ENCODE peak calls at places on chromosomes 13 and 19, in six cellular contexts. I, F, Q, E, G and N are unnamed samples.

GRCh38 chr19:49862411-49863253 is 4.7 kb downstream of the PNKP start:
- DNase-seq in I (peak), F (no peak), Q (no peak), E (no peak), G (peak), N (peak)

GRCh38 chr13:99258946-99259345 is 767 bp upstream of the GPR18 start:
- DNase-seq in I (no peak), F (no peak), Q (no peak), E (no peak), G (no peak), N (no peak)

GRCh38 chr13:25860265-25860664 is 191.6 kb downstream of the SHISA2 start:
- DNase-seq in I (no peak), F (no peak), Q (no peak), E (no peak), G (no peak), N (no peak)

GRCh38 chr13:47472516-47472915 is 528.6 kb downstream of the SUCLA2 start:
- DNase-seq in I (no peak), F (no peak), Q (no peak), E (no peak), G (no peak), N (no peak)

GRCh38 chr19:44525721-44526430 is 3.6 kb downstream of the CEACAM20 start:
- DNase-seq in I (no peak), F (no peak), Q (no peak), E (no peak), G (no peak), N (no peak)

GRCh38 chr13:28204043-28204442 is 65.7 kb downstream of the PAN3 start:
- DNase-seq in I (no peak), F (no peak), Q (no peak), E (no peak), G (no peak), N (no peak)

GRCh38 chr13:24234200-24234915 is 73.8 kb downstream of the SPATA13 start:
- DNase-seq in I (no peak), F (no peak), Q (no peak), E (no peak), G (no peak), N (no peak)

GRCh38 chr19:50323782-50324133 is 5.4 kb downstream of the KCNC3 start:
- DNase-seq in I (no peak), F (no peak), Q (no peak), E (no peak), G (no peak), N (no peak)

GRCh38 chr13:51339952-51340732 is 651 bp downstream of the SERPINE3 start:
- DNase-seq in I (no peak), F (no peak), Q (no peak), E (no peak), G (no peak), N (no peak)

GRCh38 chr13:59510377-59510776 is 653.4 kb downstream of the DIAPH3 start:
- DNase-seq in I (no peak), F (no peak), Q (no peak), E (no peak), G (no peak), N (no peak)

GRCh38 chr13:98142427-98143156 is at the start of gene FARP1:
- DNase-seq in I (peak), F (peak), Q (no peak), E (no peak), G (peak), N (peak)

GRCh38 chr19:41901707-41902360 is 18.9 kb downstream of the ARHGEF1 start:
- DNase-seq in I (no peak), F (no peak), Q (no peak), E (no peak), G (no peak), N (no peak)

GRCh38 chr13:33319859-33320258 is 34.3 kb upstream of the STARD13 start:
- DNase-seq in I (no peak), F (no peak), Q (no peak), E (no peak), G (no peak), N (no peak)

GRCh38 chr13:33321686-33322473 is 36.3 kb upstream of the STARD13 start:
- DNase-seq in I (no peak), F (no peak), Q (no peak), E (no peak), G (no peak), N (no peak)

GRCh38 chr13:33316890-33317289 is 31.3 kb upstream of the STARD13 start:
- DNase-seq in I (no peak), F (no peak), Q (no peak), E (no peak), G (no peak), N (no peak)

GRCh38 chr13:33318037-33318436 is 32.5 kb upstream of the STARD13 start:
- DNase-seq in I (no peak), F (no peak), Q (no peak), E (no peak), G (no peak), N (no peak)

GRCh38 chr13:33318744-33319143 is 33.2 kb upstream of the STARD13 start:
- DNase-seq in I (no peak), F (no peak), Q (no peak), E (no peak), G (no peak), N (no peak)
- H3K4me3 ChIP-seq in I (no peak), F (no peak), Q (no peak), E (no peak), G (no peak), N (no peak)

DNA sequence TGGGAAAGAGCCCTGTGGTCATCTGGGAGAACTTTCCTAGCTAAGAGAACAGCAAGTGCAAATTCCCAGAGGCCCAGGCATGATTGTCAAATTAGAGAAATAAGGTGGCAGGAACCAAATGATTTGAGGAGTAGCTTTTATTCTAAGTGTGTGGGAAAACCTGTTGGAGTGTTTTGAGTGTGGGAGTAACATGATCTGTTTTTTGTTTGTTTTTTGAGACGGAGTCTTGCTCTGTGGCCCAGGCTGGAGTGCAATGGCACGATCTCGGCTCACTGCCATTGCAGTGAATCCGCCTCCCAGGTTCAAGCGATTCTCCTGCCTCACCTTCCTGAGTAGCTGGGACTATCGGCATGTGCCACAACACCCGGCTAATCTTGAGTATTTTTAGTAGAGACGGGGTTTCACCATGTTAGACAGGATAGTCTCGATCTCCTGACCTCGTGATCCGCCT is 2.4 kb downstream of the SAE1 start:
- DNase-seq in I (no peak), F (no peak), Q (no peak), E (no peak), G (no peak), N (no peak)
- H3K27ac ChIP-seq in I (no peak), F (no peak), Q (no peak), E (no peak), G (no peak), N (no peak)

GRCh38 chr19:15840833-15841232 is 25.4 kb upstream of the OR10H1 start:
- DNase-seq in I (no peak), F (no peak), Q (no peak), E (no peak), G (no peak), N (no peak)

GRCh38 chr19:15831626-15832025 is 16.2 kb upstream of the OR10H1 start:
- DNase-seq in I (no peak), F (no peak), Q (no peak), E (no peak), G (no peak), N (no peak)

GRCh38 chr19:15841875-15842569 is 26.6 kb upstream of the OR10H1 start:
- DNase-seq in I (no peak), F (no peak), Q (no peak), E (no peak), G (no peak), N (no peak)

GRCh38 chr19:15836595-15837398 is 21.3 kb upstream of the OR10H1 start:
- DNase-seq in I (peak), F (peak), Q (peak), E (peak), G (peak), N (peak)

GRCh38 chr19:15836345-15836594 is 20.8 kb upstream of the OR10H1 start:
- DNase-seq in I (no peak), F (no peak), Q (no peak), E (peak), G (peak), N (no peak)
- H3K4me3 ChIP-seq in I (peak), F (peak), Q (peak), E (peak), G (peak), N (peak)

GRCh38 chr19:1355974-1356865 is 27.5 kb upstream of the NDUFS7 start:
- DNase-seq in I (no peak), F (no peak), Q (no peak), E (no peak), G (no peak), N (no peak)
- H3K27ac ChIP-seq in I (no peak), F (peak), Q (no peak), E (no peak), G (peak), N (peak)

DNA sequence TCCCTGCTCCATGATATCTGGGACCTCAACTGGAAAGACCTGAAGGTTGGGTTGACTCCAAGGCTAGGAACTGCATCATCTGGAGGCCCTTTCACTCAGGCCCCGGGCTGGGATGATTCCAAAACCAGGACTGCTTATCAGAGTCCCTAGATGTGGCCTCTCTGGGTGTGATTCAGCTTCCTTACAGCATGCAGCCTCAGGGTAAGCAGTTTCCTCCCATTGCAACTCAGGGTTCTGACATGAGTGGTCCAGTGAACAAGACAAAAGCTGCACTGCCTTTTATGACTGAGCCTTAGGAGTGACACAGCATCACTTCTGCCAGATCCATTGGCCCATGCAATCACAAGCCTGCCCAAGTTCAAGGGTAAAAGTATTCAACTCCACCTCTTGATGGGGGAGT is 502.8 kb downstream of the COG6 start:
- DNase-seq in I (peak), F (no peak), Q (no peak), E (peak), G (no peak), N (no peak)
- H3K4me3 ChIP-seq in I (no peak), F (no peak), Q (no peak), E (no peak), G (no peak), N (no peak)

GRCh38 chr19:4095488-4095844 is 28.5 kb downstream of the MAP2K2 start:
- DNase-seq in I (no peak), F (no peak), Q (no peak), E (no peak), G (no peak), N (no peak)
- H3K27ac ChIP-seq in I (no peak), F (no peak), Q (no peak), E (no peak), G (no peak), N (no peak)